ENCODE peak calls at places on chromosomes 7 and 10, in six cellular contexts. One of them, this sample, is unnamed.

GRCh38 chr10:70391654-70392053 is 9.2 kb upstream of the LRRC20 start:
- DNase-seq in caudate nucleus: no peak
- DNase-seq in stimulated activated CD8-positive, alpha-beta memory T cell treated with anti-CD3 and anti-CD28 coated beads, Interleukin-12 subunit alpha, Interleukin-12 subunit beta, amount 100 ng/mL, for 4 hours: no peak
- DNase-seq in epithelial cell of esophagus: no peak
- DNase-seq in CD8-positive, alpha-beta T cell: no peak
- DNase-seq in DMS153: no peak
- DNase-seq in this sample: no peak

GRCh38 chr7:117375380-117375779 is 51.9 kb downstream of the ASZ1 start:
- DNase-seq in stimulated activated CD8-positive, alpha-beta memory T cell treated with anti-CD3 and anti-CD28 coated beads, Interleukin-12 subunit alpha, Interleukin-12 subunit beta, amount 100 ng/mL, for 4 hours: no peak
- DNase-seq in epithelial cell of esophagus: peak
- DNase-seq in DMS153: no peak
- DNase-seq in caudate nucleus: no peak
- DNase-seq in CD8-positive, alpha-beta T cell: no peak
- DNase-seq in this sample: no peak

GRCh38 chr7:21902240-21902639 is 43.5 kb downstream of the CDCA7L start:
- DNase-seq in stimulated activated CD8-positive, alpha-beta memory T cell treated with anti-CD3 and anti-CD28 coated beads, Interleukin-12 subunit alpha, Interleukin-12 subunit beta, amount 100 ng/mL, for 4 hours: no peak
- DNase-seq in epithelial cell of esophagus: peak
- DNase-seq in DMS153: no peak
- DNase-seq in caudate nucleus: no peak
- DNase-seq in CD8-positive, alpha-beta T cell: no peak
- DNase-seq in this sample: no peak

GRCh38 chr10:79018591-79019011 is 50.2 kb upstream of the ZMIZ1 start:
- DNase-seq in DMS153: peak
- DNase-seq in caudate nucleus: no peak
- DNase-seq in epithelial cell of esophagus: peak
- DNase-seq in stimulated activated CD8-positive, alpha-beta memory T cell treated with anti-CD3 and anti-CD28 coated beads, Interleukin-12 subunit alpha, Interleukin-12 subunit beta, amount 100 ng/mL, for 4 hours: no peak
- DNase-seq in CD8-positive, alpha-beta T cell: no peak
- DNase-seq in this sample: no peak

GRCh38 chr7:369981-370621 is 80.1 kb downstream of the FOXL3 start:
- DNase-seq in epithelial cell of esophagus: peak
- DNase-seq in stimulated activated CD8-positive, alpha-beta memory T cell treated with anti-CD3 and anti-CD28 coated beads, Interleukin-12 subunit alpha, Interleukin-12 subunit beta, amount 100 ng/mL, for 4 hours: no peak
- DNase-seq in DMS153: no peak
- DNase-seq in caudate nucleus: no peak
- DNase-seq in CD8-positive, alpha-beta T cell: no peak
- DNase-seq in this sample: no peak

GRCh38 chr7:132441935-132442334 is 134.3 kb downstream of the PLXNA4 start:
- DNase-seq in epithelial cell of esophagus: no peak
- DNase-seq in CD8-positive, alpha-beta T cell: no peak
- DNase-seq in stimulated activated CD8-positive, alpha-beta memory T cell treated with anti-CD3 and anti-CD28 coated beads, Interleukin-12 subunit alpha, Interleukin-12 subunit beta, amount 100 ng/mL, for 4 hours: no peak
- DNase-seq in DMS153: no peak
- DNase-seq in caudate nucleus: no peak
- DNase-seq in this sample: no peak

GRCh38 chr7:66967029-66967428 is 28.4 kb downstream of the SBDS start:
- DNase-seq in DMS153: no peak
- DNase-seq in caudate nucleus: no peak
- DNase-seq in epithelial cell of esophagus: no peak
- DNase-seq in stimulated activated CD8-positive, alpha-beta memory T cell treated with anti-CD3 and anti-CD28 coated beads, Interleukin-12 subunit alpha, Interleukin-12 subunit beta, amount 100 ng/mL, for 4 hours: no peak
- DNase-seq in CD8-positive, alpha-beta T cell: no peak
- DNase-seq in this sample: no peak

GRCh38 chr7:84302949-84303348 is 108.4 kb upstream of the SEMA3A start:
- DNase-seq in CD8-positive, alpha-beta T cell: no peak
- DNase-seq in epithelial cell of esophagus: peak
- DNase-seq in caudate nucleus: no peak
- DNase-seq in stimulated activated CD8-positive, alpha-beta memory T cell treated with anti-CD3 and anti-CD28 coated beads, Interleukin-12 subunit alpha, Interleukin-12 subunit beta, amount 100 ng/mL, for 4 hours: no peak
- DNase-seq in DMS153: no peak
- DNase-seq in this sample: no peak

GRCh38 chr10:102420443-102420809 is 210 bp upstream of the FBXL15 start:
- DNase-seq in caudate nucleus: no peak
- DNase-seq in stimulated activated CD8-positive, alpha-beta memory T cell treated with anti-CD3 and anti-CD28 coated beads, Interleukin-12 subunit alpha, Interleukin-12 subunit beta, amount 100 ng/mL, for 4 hours: no peak
- DNase-seq in epithelial cell of esophagus: peak
- DNase-seq in DMS153: no peak
- DNase-seq in CD8-positive, alpha-beta T cell: peak
- DNase-seq in this sample: no peak

GRCh38 chr10:93383562-93383981 is 98.6 kb downstream of the MYOF start:
- DNase-seq in stimulated activated CD8-positive, alpha-beta memory T cell treated with anti-CD3 and anti-CD28 coated beads, Interleukin-12 subunit alpha, Interleukin-12 subunit beta, amount 100 ng/mL, for 4 hours: no peak
- DNase-seq in DMS153: no peak
- DNase-seq in caudate nucleus: no peak
- DNase-seq in CD8-positive, alpha-beta T cell: no peak
- DNase-seq in epithelial cell of esophagus: peak
- DNase-seq in this sample: no peak

GRCh38 chr10:49082767-49083166 is 32.6 kb downstream of the VSTM4 start:
- DNase-seq in caudate nucleus: peak
- DNase-seq in stimulated activated CD8-positive, alpha-beta memory T cell treated with anti-CD3 and anti-CD28 coated beads, Interleukin-12 subunit alpha, Interleukin-12 subunit beta, amount 100 ng/mL, for 4 hours: no peak
- DNase-seq in CD8-positive, alpha-beta T cell: no peak
- DNase-seq in epithelial cell of esophagus: no peak
- DNase-seq in DMS153: no peak
- DNase-seq in this sample: no peak

GRCh38 chr10:27525819-27526218 is 21.7 kb downstream of the RAB18 start:
- DNase-seq in stimulated activated CD8-positive, alpha-beta memory T cell treated with anti-CD3 and anti-CD28 coated beads, Interleukin-12 subunit alpha, Interleukin-12 subunit beta, amount 100 ng/mL, for 4 hours: no peak
- DNase-seq in epithelial cell of esophagus: no peak
- DNase-seq in CD8-positive, alpha-beta T cell: no peak
- DNase-seq in caudate nucleus: no peak
- DNase-seq in DMS153: no peak
- DNase-seq in this sample: no peak

GRCh38 chr10:59536576-59537014 is 173.1 kb downstream of the SLC16A9 start:
- DNase-seq in epithelial cell of esophagus: no peak
- DNase-seq in caudate nucleus: no peak
- DNase-seq in CD8-positive, alpha-beta T cell: no peak
- DNase-seq in DMS153: peak
- DNase-seq in stimulated activated CD8-positive, alpha-beta memory T cell treated with anti-CD3 and anti-CD28 coated beads, Interleukin-12 subunit alpha, Interleukin-12 subunit beta, amount 100 ng/mL, for 4 hours: no peak
- DNase-seq in this sample: no peak

GRCh38 chr7:130363156-130363847 is 17.0 kb upstream of the CPA1 start:
- DNase-seq in DMS153: no peak
- DNase-seq in epithelial cell of esophagus: peak
- DNase-seq in stimulated activated CD8-positive, alpha-beta memory T cell treated with anti-CD3 and anti-CD28 coated beads, Interleukin-12 subunit alpha, Interleukin-12 subunit beta, amount 100 ng/mL, for 4 hours: no peak
- DNase-seq in CD8-positive, alpha-beta T cell: no peak
- DNase-seq in caudate nucleus: no peak
- DNase-seq in this sample: no peak

GRCh38 chr7:42180806-42181205 is 56.2 kb downstream of the GLI3 start:
- DNase-seq in CD8-positive, alpha-beta T cell: no peak
- DNase-seq in epithelial cell of esophagus: no peak
- DNase-seq in stimulated activated CD8-positive, alpha-beta memory T cell treated with anti-CD3 and anti-CD28 coated beads, Interleukin-12 subunit alpha, Interleukin-12 subunit beta, amount 100 ng/mL, for 4 hours: no peak
- DNase-seq in caudate nucleus: no peak
- DNase-seq in DMS153: no peak
- DNase-seq in this sample: no peak

GRCh38 chr10:18252086-18252485 is 111.9 kb downstream of the CACNB2 start:
- DNase-seq in epithelial cell of esophagus: no peak
- DNase-seq in stimulated activated CD8-positive, alpha-beta memory T cell treated with anti-CD3 and anti-CD28 coated beads, Interleukin-12 subunit alpha, Interleukin-12 subunit beta, amount 100 ng/mL, for 4 hours: no peak
- DNase-seq in caudate nucleus: no peak
- DNase-seq in CD8-positive, alpha-beta T cell: no peak
- DNase-seq in DMS153: no peak
- DNase-seq in this sample: no peak

GRCh38 chr7:80937336-80937735 is 18.5 kb upstream of the SEMA3C start:
- DNase-seq in stimulated activated CD8-positive, alpha-beta memory T cell treated with anti-CD3 and anti-CD28 coated beads, Interleukin-12 subunit alpha, Interleukin-12 subunit beta, amount 100 ng/mL, for 4 hours: no peak
- DNase-seq in DMS153: no peak
- DNase-seq in caudate nucleus: no peak
- DNase-seq in epithelial cell of esophagus: no peak
- DNase-seq in CD8-positive, alpha-beta T cell: no peak
- DNase-seq in this sample: no peak

GRCh38 chr10:102629661-102630614 is 14.3 kb upstream of the TRIM8 start:
- DNase-seq in caudate nucleus: no peak
- DNase-seq in stimulated activated CD8-positive, alpha-beta memory T cell treated with anti-CD3 and anti-CD28 coated beads, Interleukin-12 subunit alpha, Interleukin-12 subunit beta, amount 100 ng/mL, for 4 hours: no peak
- DNase-seq in DMS153: no peak
- DNase-seq in epithelial cell of esophagus: peak
- DNase-seq in CD8-positive, alpha-beta T cell: no peak
- DNase-seq in this sample: no peak